ENCODE peak calls at places on chromosomes 2 and 18, in ten cellular contexts. Z is EH; T is IMR-90; G is head of caudate nucleus; D is T-helper 2 cell treated with Interferon-gamma antibody and Interleukin-4, amounts not matched to agents 5 μg/mL and 100 μg/mL, for 36 hours; Q is fibroblast of the aortic adventitia; C is posterior vena cava; Y is NCI-H774; O is memory B cell; R is endodermal cell. K is an unnamed sample.

GRCh38 chr2:42008241-42008911 is 39.4 kb upstream of the PKDCC start:
- DNase-seq in T (peak), Y (no peak), Q (peak), Z (peak), G (no peak), O (no peak), R (no peak), D (no peak), C (no peak), K (no peak)

GRCh38 chr2:62270728-62271127 is 74.8 kb downstream of the B3GNT2 start:
- DNase-seq in R (no peak), Y (peak), Q (peak), O (no peak), D (no peak), Z (peak), T (peak), G (no peak), C (peak), K (no peak)

GRCh38 chr2:201129044-201129505 is 13.1 kb downstream of the CFLAR start:
- DNase-seq in R (no peak), G (peak), Q (peak), T (peak), Z (peak), O (no peak), Y (no peak), D (peak), C (no peak), K (no peak)

GRCh38 chr2:240053173-240054155 is at the start of gene OR6B3:
- DNase-seq in C (no peak), Q (no peak), O (no peak), R (no peak), D (no peak), Z (no peak), T (no peak), G (no peak), Y (no peak), K (no peak)

GRCh38 chr2:182744490-182744889 is 28.4 kb downstream of the DNAJC10 start:
- DNase-seq in R (no peak), G (no peak), D (no peak), Q (peak), C (no peak), Y (no peak), O (no peak), Z (no peak), T (peak), K (no peak)

GRCh38 chr2:169221745-169222369 is 140.5 kb downstream of the LRP2 start:
- DNase-seq in Y (peak), G (no peak), Q (peak), D (no peak), O (no peak), R (no peak), T (no peak), Z (peak), C (no peak), K (peak)

GRCh38 chr2:239020541-239021041 is 172.7 kb downstream of the TWIST2 start:
- DNase-seq in Z (no peak), C (peak), Q (no peak), D (no peak), T (no peak), Y (no peak), G (no peak), O (no peak), R (no peak), K (peak)

GRCh38 chr18:5543854-5544389 is at the start of gene EPB41L3:
- DNase-seq in Y (no peak), T (peak), D (no peak), R (peak), O (no peak), C (peak), Q (no peak), G (peak), Z (no peak), K (no peak)

GRCh38 chr2:233063269-233063975 is 3.3 kb downstream of the INPP5D start:
- DNase-seq in G (no peak), D (no peak), T (no peak), Z (no peak), C (peak), O (no peak), Q (no peak), R (peak), Y (no peak), K (peak)

GRCh38 chr2:229416116-229416694 is 145.1 kb upstream of the PID1 start:
- DNase-seq in R (no peak), Q (peak), Z (peak), G (peak), T (peak), D (no peak), C (peak), O (no peak), Y (no peak), K (no peak)

GRCh38 chr2:217151509-217152206 is 291.8 kb upstream of the TNP1 start:
- DNase-seq in Z (no peak), Q (no peak), O (no peak), G (peak), Y (no peak), T (no peak), C (no peak), D (no peak), R (no peak), K (no peak)

GRCh38 chr2:42047488-42048317 is at the start of gene PKDCC:
- DNase-seq in T (peak), C (peak), O (peak), R (peak), Q (peak), Y (peak), G (peak), Z (peak), D (peak), K (peak)

K was measured in osteoblast.